ENCODE peak calls at places on chromosomes 6 and 20, in six cellular contexts. N is fibroblast of lung, S is RWPE1, A is nephron progenitor cell, F is fibroblast of mammary gland, M is fibroblast of pulmonary artery. U is an unnamed sample.

GRCh38 chr20:62002882-62003480 is 62.7 kb downstream of the TAF4 start:
- DNase-seq in N (no peak), S (no peak), A (no peak), F (no peak), M (no peak), U (no peak)

GRCh38 chr6:71468841-71469750 is 180.5 kb downstream of the OGFRL1 start:
- DNase-seq in N (peak; percentile 86), S (peak; percentile 33), A (no peak), F (peak; percentile 94), M (peak; percentile 89), U (no peak)

GRCh38 chr6:39896701-39897100 is 37.6 kb downstream of the MOCS1 start:
- DNase-seq in N (no peak), S (no peak), A (no peak), F (no peak), M (no peak), U (no peak)

GRCh38 chr6:129646617-129647016 is 63.4 kb downstream of the ARHGAP18 start:
- DNase-seq in N (peak; percentile 57), S (no peak), A (no peak), F (peak; percentile 50), M (peak; percentile 45), U (no peak)

GRCh38 chr6:55758156-55758942 is 117.0 kb downstream of the BMP5 start:
- DNase-seq in N (peak; percentile 93), S (peak; percentile 85), A (no peak), F (peak; percentile 98), M (peak; percentile 74), U (no peak)

GRCh38 chr20:2745936-2746635 is 53.5 kb downstream of the EBF4 start:
- DNase-seq in N (no peak), S (no peak), A (no peak), F (no peak), M (no peak), U (no peak)

GRCh38 chr6:134379086-134379485 is 61.2 kb upstream of the SGK1 start:
- DNase-seq in N (no peak), S (peak; percentile 60), A (no peak), F (no peak), M (no peak), U (peak; percentile 78)

GRCh38 chr6:50062051-50062450 is 12.3 kb upstream of the DEFB112 start:
- DNase-seq in N (peak; percentile 1), S (no peak), A (peak; percentile 5), F (no peak), M (no peak), U (no peak)

GRCh38 chr6:28383235-28384142 is 16.1 kb downstream of the ZSCAN12 start:
- DNase-seq in N (peak; percentile 95), S (peak; percentile 82), A (peak; percentile 80), F (peak; percentile 95), M (peak; percentile 90), U (peak; percentile 55)

GRCh38 chr6:81896561-81896960 is 144.1 kb upstream of the TENT5A start:
- DNase-seq in N (no peak), S (no peak), A (no peak), F (peak; percentile 48), M (no peak), U (no peak)

GRCh38 chr6:137846772-137847313 is 20.2 kb upstream of the TNFAIP3 start:
- DNase-seq in N (no peak), S (no peak), A (no peak), F (no peak), M (no peak), U (peak; percentile 24)

GRCh38 chr6:7617954-7618764 is 28.2 kb downstream of the SNRNP48 start:
- DNase-seq in N (peak; percentile 30), S (peak; percentile 14), A (no peak), F (peak; percentile 82), M (peak; percentile 97), U (peak; percentile 27)

GRCh38 chr6:4788953-4789584 is 12.9 kb downstream of the CDYL start:
- DNase-seq in N (no peak), S (no peak), A (peak; percentile 31), F (no peak), M (no peak), U (no peak)

GRCh38 chr6:99138445-99138844 is 190.7 kb upstream of the FBXL4 start:
- DNase-seq in N (no peak), S (no peak), A (no peak), F (no peak), M (no peak), U (no peak)

GRCh38 chr20:38190166-38190565 is 25.1 kb upstream of the TGM2 start:
- DNase-seq in N (no peak), S (no peak), A (no peak), F (no peak), M (no peak), U (no peak)

GRCh38 chr20:54794110-54794509 is 318.7 kb downstream of the DOK5 start:
- DNase-seq in N (no peak), S (no peak), A (no peak), F (no peak), M (no peak), U (no peak)

GRCh38 chr20:23082846-23083552 is 3.1 kb downstream of the CD93 start:
- DNase-seq in N (no peak), S (no peak), A (no peak), F (no peak), M (peak; percentile 34), U (no peak)

GRCh38 chr20:44125332-44126127 is 61.5 kb downstream of the JPH2 start:
- DNase-seq in N (no peak), S (no peak), A (no peak), F (no peak), M (no peak), U (no peak)

GRCh38 chr20:53660078-53660909 is 66.7 kb upstream of the ZNF217 start:
- DNase-seq in N (peak; percentile 68), S (no peak), A (no peak), F (peak; percentile 27), M (peak; percentile 45), U (peak; percentile 75)

GRCh38 chr6:3569817-3570216 is 113.0 kb upstream of the SLC22A23 start:
- DNase-seq in N (no peak), S (no peak), A (no peak), F (no peak), M (no peak), U (no peak)

GRCh38 chr6:88008411-88008810 is 39.2 kb upstream of the SPACA1 start:
- DNase-seq in N (no peak), S (no peak), A (no peak), F (no peak), M (peak; percentile 2), U (no peak)

GRCh38 chr6:6619415-6619814 is 30.9 kb downstream of the LY86 start:
- DNase-seq in N (no peak), S (no peak), A (no peak), F (no peak), M (no peak), U (no peak)

GRCh38 chr6:129672883-129673631 is 36.9 kb downstream of the ARHGAP18 start:
- DNase-seq in N (peak; percentile 79), S (peak; percentile 65), A (no peak), F (peak; percentile 77), M (peak; percentile 82), U (peak; percentile 49)

GRCh38 chr6:159833556-159833955 is 33.5 kb downstream of the PNLDC1 start:
- DNase-seq in N (no peak), S (no peak), A (no peak), F (peak; percentile 58), M (peak; percentile 38), U (no peak)

DNA sequence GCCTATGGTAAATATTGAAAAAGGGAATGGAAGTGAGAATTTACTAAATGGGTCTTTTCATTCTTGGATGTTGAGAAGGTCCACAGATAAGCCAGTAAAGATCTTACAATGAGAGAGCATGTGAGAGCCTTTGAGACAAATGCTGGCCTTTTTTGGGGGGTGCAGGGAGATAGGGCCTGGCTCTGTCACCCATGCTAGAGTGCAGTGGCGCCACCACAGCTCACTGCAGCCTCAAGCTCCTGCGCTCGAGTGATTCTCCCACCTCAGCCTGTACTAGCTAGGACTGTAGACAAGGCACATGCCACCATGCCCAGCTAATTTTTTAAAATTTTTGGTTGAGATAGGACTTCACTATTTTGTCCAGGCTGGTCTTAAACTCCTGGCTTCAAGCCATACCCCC is 63.2 kb upstream of the TMEM181 start:
- DNase-seq in N (no peak), S (no peak), A (no peak), F (no peak), M (no peak), U (no peak)
- TF ChIP-seq CTCF in N (no peak), S (no peak), A (no peak), F (no peak), M (no peak), U (no peak)

DNA sequence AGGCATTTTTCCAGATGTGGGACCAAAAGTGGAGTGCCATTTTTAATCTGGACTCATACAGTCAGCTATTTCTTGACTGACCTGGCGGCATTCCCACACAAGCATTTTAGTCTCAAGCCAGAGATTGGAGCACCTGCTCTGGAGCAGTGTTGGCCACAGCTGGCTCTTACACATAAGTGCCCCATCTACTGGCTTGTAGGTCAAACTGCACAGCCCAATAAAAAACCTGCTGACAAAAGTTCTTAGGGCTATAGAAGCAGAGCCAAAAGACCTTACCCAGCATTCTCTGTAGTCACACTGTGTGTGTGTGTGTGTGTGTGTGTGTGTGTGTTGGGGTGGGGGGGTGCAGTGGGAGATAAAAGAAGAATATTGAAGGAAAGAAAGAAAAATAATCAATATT is 38.6 kb upstream of the SENP6 start:
- DNase-seq in N (peak; percentile 18), S (no peak), A (peak; percentile 6), F (peak; percentile 54), M (peak; percentile 57), U (peak; percentile 11)
- TF ChIP-seq CTCF in N (peak; percentile 34), S (peak; percentile 8), A (peak; percentile 18), F (peak; percentile 53), M (peak; percentile 59), U (peak; percentile 24)

GRCh38 chr6:95686272-95686671 is 108.9 kb downstream of the MANEA start:
- DNase-seq in N (no peak), S (no peak), A (no peak), F (no peak), M (no peak), U (no peak)
- TF ChIP-seq CTCF in N (no peak), S (no peak), A (no peak), F (no peak), M (no peak), U (no peak)

GRCh38 chr6:89615882-89616281 is 22.7 kb downstream of the LYRM2 start:
- DNase-seq in N (no peak), S (no peak), A (no peak), F (no peak), M (no peak), U (no peak)

GRCh38 chr6:89612121-89612520 is 26.4 kb downstream of the LYRM2 start:
- DNase-seq in N (no peak), S (no peak), A (peak; percentile 11), F (no peak), M (no peak), U (no peak)

GRCh38 chr6:89616531-89616930 is 22.0 kb downstream of the LYRM2 start:
- DNase-seq in N (no peak), S (no peak), A (no peak), F (no peak), M (no peak), U (no peak)

GRCh38 chr6:89611666-89612065 is 26.9 kb downstream of the LYRM2 start:
- DNase-seq in N (no peak), S (no peak), A (no peak), F (peak; percentile 29), M (peak; percentile 3), U (no peak)

GRCh38 chr6:89613790-89614189 is 24.8 kb downstream of the LYRM2 start:
- DNase-seq in N (no peak), S (no peak), A (no peak), F (no peak), M (no peak), U (no peak)
- TF ChIP-seq CTCF in N (no peak), S (no peak), A (no peak), F (no peak), M (no peak), U (no peak)

GRCh38 chr6:144090384-144090783 is 5.0 kb downstream of the SF3B5 start:
- DNase-seq in N (no peak), S (no peak), A (no peak), F (no peak), M (no peak), U (no peak)
- TF ChIP-seq CTCF in N (no peak), S (no peak), A (no peak), F (no peak), M (no peak), U (peak; percentile 28)

U was measured in activated CD8-positive, alpha-beta T cell treated with anti-CD3 and anti-CD28 coated beads for 36 hours.